ENCODE peak calls at places on chromosomes 7 and 10, in five cellular contexts. One of them, this sample, is unnamed.

GRCh38 chr10:50885097-50885859 is at the start of gene A1CF:
- DNase-seq in mucosa of descending colon: peak; percentile 72
- DNase-seq in psoas muscle: no peak
- DNase-seq in fibroblast of villous mesenchyme: no peak
- DNase-seq in coronary artery: no peak
- DNase-seq in this sample: no peak

GRCh38 chr7:5139998-5140397 is 50.0 kb upstream of the WIPI2 start:
- DNase-seq in mucosa of descending colon: peak; percentile 54
- DNase-seq in psoas muscle: no peak
- DNase-seq in fibroblast of villous mesenchyme: peak; percentile 29
- DNase-seq in coronary artery: no peak
- DNase-seq in this sample: peak; percentile 19

GRCh38 chr10:84523509-84523908 is 195.1 kb downstream of the CCSER2 start:
- DNase-seq in mucosa of descending colon: peak; percentile 21
- DNase-seq in psoas muscle: no peak
- DNase-seq in fibroblast of villous mesenchyme: no peak
- DNase-seq in coronary artery: no peak
- DNase-seq in this sample: peak; percentile 19

GRCh38 chr10:10786334-10787090 is 231.2 kb upstream of the CELF2 start:
- DNase-seq in mucosa of descending colon: no peak
- DNase-seq in psoas muscle: no peak
- DNase-seq in fibroblast of villous mesenchyme: peak; percentile 71
- DNase-seq in coronary artery: no peak
- DNase-seq in this sample: no peak

GRCh38 chr7:38700111-38700510 is 68.9 kb upstream of the AMPH start:
- DNase-seq in mucosa of descending colon: no peak
- DNase-seq in psoas muscle: no peak
- DNase-seq in fibroblast of villous mesenchyme: no peak
- DNase-seq in coronary artery: no peak
- DNase-seq in this sample: no peak

GRCh38 chr10:70331486-70332268 is 47.9 kb upstream of the NPFFR1 start:
- DNase-seq in mucosa of descending colon: peak; percentile 68
- DNase-seq in psoas muscle: peak; percentile 81
- DNase-seq in fibroblast of villous mesenchyme: peak; percentile 96
- DNase-seq in coronary artery: no peak
- DNase-seq in this sample: peak; percentile 77

GRCh38 chr7:138945806-138946205 is 35.4 kb downstream of the KIAA1549 start:
- DNase-seq in mucosa of descending colon: no peak
- DNase-seq in psoas muscle: no peak
- DNase-seq in fibroblast of villous mesenchyme: no peak
- DNase-seq in coronary artery: peak; percentile 4
- DNase-seq in this sample: no peak

GRCh38 chr7:97004931-97005763 is at the start of gene DLX6:
- DNase-seq in mucosa of descending colon: peak; percentile 37
- DNase-seq in psoas muscle: no peak
- DNase-seq in fibroblast of villous mesenchyme: peak; percentile 22
- DNase-seq in coronary artery: no peak
- DNase-seq in this sample: no peak

GRCh38 chr10:18312385-18313145 is 172.3 kb downstream of the CACNB2 start:
- DNase-seq in mucosa of descending colon: no peak
- DNase-seq in psoas muscle: no peak
- DNase-seq in fibroblast of villous mesenchyme: peak; percentile 32
- DNase-seq in coronary artery: no peak
- DNase-seq in this sample: peak; percentile 3

GRCh38 chr7:37982423-37982822 is 62.0 kb downstream of the EPDR1 start:
- DNase-seq in mucosa of descending colon: no peak
- DNase-seq in psoas muscle: no peak
- DNase-seq in fibroblast of villous mesenchyme: no peak
- DNase-seq in coronary artery: no peak
- DNase-seq in this sample: no peak

GRCh38 chr7:92246363-92247101 is 758 bp downstream of the ANKIB1 start:
- DNase-seq in mucosa of descending colon: peak; percentile 33
- DNase-seq in psoas muscle: no peak
- DNase-seq in fibroblast of villous mesenchyme: peak; percentile 36
- DNase-seq in coronary artery: peak; percentile 73
- DNase-seq in this sample: peak; percentile 22

GRCh38 chr7:116592041-116592355 is 67.2 kb downstream of the CAV1 start:
- DNase-seq in mucosa of descending colon: no peak
- DNase-seq in psoas muscle: no peak
- DNase-seq in fibroblast of villous mesenchyme: no peak
- DNase-seq in coronary artery: no peak
- DNase-seq in this sample: no peak

GRCh38 chr10:36256166-36256565 is 614.1 kb upstream of the FZD8 start:
- DNase-seq in mucosa of descending colon: no peak
- DNase-seq in psoas muscle: no peak
- DNase-seq in fibroblast of villous mesenchyme: peak; percentile 46
- DNase-seq in coronary artery: no peak
- DNase-seq in this sample: no peak

GRCh38 chr7:114534957-114535356 is 120.3 kb downstream of the FOXP2 start:
- DNase-seq in mucosa of descending colon: no peak
- DNase-seq in psoas muscle: no peak
- DNase-seq in fibroblast of villous mesenchyme: no peak
- DNase-seq in coronary artery: no peak
- DNase-seq in this sample: no peak

GRCh38 chr10:124033887-124034218 is 59.5 kb downstream of the CHST15 start:
- DNase-seq in mucosa of descending colon: no peak
- DNase-seq in psoas muscle: no peak
- DNase-seq in fibroblast of villous mesenchyme: no peak
- DNase-seq in coronary artery: no peak
- DNase-seq in this sample: no peak

GRCh38 chr7:10720042-10720441 is 253.6 kb upstream of the PHF14 start:
- DNase-seq in mucosa of descending colon: no peak
- DNase-seq in psoas muscle: no peak
- DNase-seq in fibroblast of villous mesenchyme: no peak
- DNase-seq in coronary artery: no peak
- DNase-seq in this sample: peak; percentile 6

GRCh38 chr10:124523886-124524285 is 62.3 kb downstream of the LHPP start:
- DNase-seq in mucosa of descending colon: no peak
- DNase-seq in psoas muscle: no peak
- DNase-seq in fibroblast of villous mesenchyme: peak; percentile 33
- DNase-seq in coronary artery: no peak
- DNase-seq in this sample: no peak

GRCh38 chr10:110176626-110177025 is 30.8 kb upstream of the MXI1 start:
- DNase-seq in mucosa of descending colon: no peak
- DNase-seq in psoas muscle: no peak
- DNase-seq in fibroblast of villous mesenchyme: no peak
- DNase-seq in coronary artery: no peak
- DNase-seq in this sample: no peak

GRCh38 chr7:104933433-104934074 is 80.5 kb upstream of the KMT2E start:
- DNase-seq in mucosa of descending colon: peak; percentile 92
- DNase-seq in psoas muscle: no peak
- DNase-seq in fibroblast of villous mesenchyme: no peak
- DNase-seq in coronary artery: no peak
- DNase-seq in this sample: no peak

GRCh38 chr7:130639391-130639790 is 29.2 kb downstream of the COPG2 start:
- DNase-seq in mucosa of descending colon: no peak
- DNase-seq in psoas muscle: no peak
- DNase-seq in fibroblast of villous mesenchyme: no peak
- DNase-seq in coronary artery: no peak
- DNase-seq in this sample: no peak

GRCh38 chr10:119111968-119112515 is 8.1 kb downstream of the DENND10 start:
- DNase-seq in mucosa of descending colon: no peak
- DNase-seq in psoas muscle: no peak
- DNase-seq in fibroblast of villous mesenchyme: peak; percentile 36
- DNase-seq in coronary artery: no peak
- DNase-seq in this sample: no peak

GRCh38 chr7:107643407-107643806 is 17.2 kb upstream of the SLC26A4 start:
- DNase-seq in mucosa of descending colon: no peak
- DNase-seq in psoas muscle: no peak
- DNase-seq in fibroblast of villous mesenchyme: peak; percentile 23
- DNase-seq in coronary artery: no peak
- DNase-seq in this sample: no peak

GRCh38 chr10:53771701-53772100 is 999.1 kb upstream of the MBL2 start:
- DNase-seq in mucosa of descending colon: no peak
- DNase-seq in psoas muscle: no peak
- DNase-seq in fibroblast of villous mesenchyme: no peak
- DNase-seq in coronary artery: no peak
- DNase-seq in this sample: no peak

GRCh38 chr7:28055161-28055544 is 125.4 kb downstream of the JAZF1 start:
- DNase-seq in mucosa of descending colon: no peak
- DNase-seq in psoas muscle: no peak
- DNase-seq in fibroblast of villous mesenchyme: peak; percentile 74
- DNase-seq in coronary artery: no peak
- DNase-seq in this sample: no peak

GRCh38 chr7:123797673-123798526 is 47.1 kb upstream of the HYAL4 start:
- DNase-seq in mucosa of descending colon: peak; percentile 38
- DNase-seq in psoas muscle: no peak
- DNase-seq in fibroblast of villous mesenchyme: peak; percentile 86
- DNase-seq in coronary artery: no peak
- DNase-seq in this sample: peak; percentile 10

GRCh38 chr7:128830231-128831177 is at the start of gene FLNC:
- DNase-seq in mucosa of descending colon: no peak
- DNase-seq in psoas muscle: peak; percentile 91
- DNase-seq in fibroblast of villous mesenchyme: peak; percentile 75
- DNase-seq in coronary artery: peak; percentile 85
- DNase-seq in this sample: no peak

GRCh38 chr10:17188644-17189172 is 12.8 kb downstream of the TRDMT1 start:
- DNase-seq in mucosa of descending colon: no peak
- DNase-seq in psoas muscle: no peak
- DNase-seq in fibroblast of villous mesenchyme: no peak
- DNase-seq in coronary artery: no peak
- DNase-seq in this sample: no peak
- H3K4me3 ChIP-seq in mucosa of descending colon: no peak overlapping the region
- H3K4me3 ChIP-seq in psoas muscle: no peak overlapping the region
- H3K4me3 ChIP-seq in fibroblast of villous mesenchyme: no peak overlapping the region
- H3K4me3 ChIP-seq in coronary artery: no peak overlapping the region
- H3K4me3 ChIP-seq in this sample: no peak overlapping the region

DNA sequence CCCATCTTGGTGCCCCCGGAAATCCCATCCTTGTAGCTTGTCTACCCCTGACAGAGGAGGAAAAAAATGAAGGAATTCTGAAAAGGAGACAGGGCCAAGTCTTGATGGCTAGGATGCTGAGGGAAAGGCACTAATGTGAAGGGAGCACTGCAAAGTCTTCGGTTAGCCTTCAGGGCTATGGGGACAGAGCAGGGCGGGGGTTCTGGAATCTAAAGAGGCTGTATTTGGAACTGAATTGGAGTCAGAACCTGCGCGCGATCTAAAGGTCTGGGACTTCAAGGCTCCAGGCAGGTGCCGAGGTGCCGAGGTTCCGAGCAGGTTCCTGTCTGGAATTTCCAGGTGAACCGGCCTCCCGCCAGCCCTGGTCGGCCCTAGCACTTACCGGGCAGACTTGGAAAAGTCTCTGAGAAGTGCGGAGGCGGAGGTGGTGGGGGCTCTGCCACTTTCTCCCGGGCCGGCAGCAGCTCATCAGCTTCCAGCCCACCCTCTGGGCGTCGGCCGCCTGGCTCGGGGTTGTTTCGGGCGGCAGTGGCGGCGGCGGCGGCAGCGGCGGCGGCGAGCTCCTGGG is 781 bp downstream of the GBX1 start:
- DNase-seq in mucosa of descending colon: no peak
- DNase-seq in psoas muscle: peak; percentile 43
- DNase-seq in fibroblast of villous mesenchyme: no peak
- DNase-seq in coronary artery: no peak
- DNase-seq in this sample: no peak
- H3K4me3 ChIP-seq in mucosa of descending colon: no peak overlapping the region
- H3K4me3 ChIP-seq in psoas muscle: peak overlapping the region; percentile 66
- H3K4me3 ChIP-seq in fibroblast of villous mesenchyme: no peak overlapping the region
- H3K4me3 ChIP-seq in coronary artery: peak overlapping the region; percentile 73
- H3K4me3 ChIP-seq in this sample: no peak overlapping the region

GRCh38 chr7:55570218-55570873 is 2.0 kb downstream of the VOPP1 start:
- DNase-seq in mucosa of descending colon: no peak
- DNase-seq in psoas muscle: no peak
- DNase-seq in fibroblast of villous mesenchyme: no peak
- DNase-seq in coronary artery: no peak
- DNase-seq in this sample: no peak
- H3K4me3 ChIP-seq in mucosa of descending colon: no peak overlapping the region
- H3K4me3 ChIP-seq in psoas muscle: peak overlapping the region; percentile 94
- H3K4me3 ChIP-seq in fibroblast of villous mesenchyme: peak overlapping the region; percentile 86
- H3K4me3 ChIP-seq in coronary artery: peak overlapping the region; percentile 84
- H3K4me3 ChIP-seq in this sample: no peak overlapping the region

GRCh38 chr10:7306147-7306546 is 104.7 kb downstream of the SFMBT2 start:
- DNase-seq in mucosa of descending colon: no peak
- DNase-seq in psoas muscle: no peak
- DNase-seq in fibroblast of villous mesenchyme: peak; percentile 15
- DNase-seq in coronary artery: no peak
- DNase-seq in this sample: no peak

GRCh38 chr10:7303067-7303629 is 107.7 kb downstream of the SFMBT2 start:
- DNase-seq in mucosa of descending colon: no peak
- DNase-seq in psoas muscle: no peak
- DNase-seq in fibroblast of villous mesenchyme: peak; percentile 28
- DNase-seq in coronary artery: no peak
- DNase-seq in this sample: no peak

GRCh38 chr10:7305053-7305452 is 105.8 kb downstream of the SFMBT2 start:
- DNase-seq in mucosa of descending colon: no peak
- DNase-seq in psoas muscle: no peak
- DNase-seq in fibroblast of villous mesenchyme: no peak
- DNase-seq in coronary artery: no peak
- DNase-seq in this sample: no peak

GRCh38 chr10:7302393-7303054 is 108.3 kb downstream of the SFMBT2 start:
- DNase-seq in mucosa of descending colon: no peak
- DNase-seq in psoas muscle: no peak
- DNase-seq in fibroblast of villous mesenchyme: peak; percentile 76
- DNase-seq in coronary artery: no peak
- DNase-seq in this sample: no peak

DNA sequence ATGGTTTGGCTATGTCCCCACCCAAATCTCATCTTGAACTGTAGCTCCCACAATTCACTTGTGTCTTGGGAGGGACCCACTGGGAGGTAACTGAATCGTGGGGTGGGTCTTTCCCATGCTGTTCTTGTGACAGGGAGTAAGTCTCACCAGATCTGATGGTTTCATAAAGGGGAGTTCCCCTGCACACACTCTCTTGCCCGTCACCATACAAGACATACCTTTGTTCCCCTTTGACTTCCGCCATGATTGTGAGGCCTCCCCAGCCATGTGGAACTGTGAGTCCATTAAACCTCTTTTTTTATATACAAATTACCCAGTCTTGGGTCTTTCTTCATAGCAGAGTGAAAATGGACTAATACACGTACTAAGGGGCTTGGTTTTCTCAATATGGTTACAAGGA is 106.7 kb downstream of the SFMBT2 start:
- DNase-seq in mucosa of descending colon: no peak
- DNase-seq in psoas muscle: no peak
- DNase-seq in fibroblast of villous mesenchyme: no peak
- DNase-seq in coronary artery: no peak
- DNase-seq in this sample: no peak
- H3K4me3 ChIP-seq in mucosa of descending colon: no peak overlapping the region
- H3K4me3 ChIP-seq in psoas muscle: no peak overlapping the region
- H3K4me3 ChIP-seq in fibroblast of villous mesenchyme: no peak overlapping the region
- H3K4me3 ChIP-seq in coronary artery: no peak overlapping the region
- H3K4me3 ChIP-seq in this sample: no peak overlapping the region

GRCh38 chr7:25893436-25893835 is 258.6 kb upstream of the NFE2L3 start:
- DNase-seq in mucosa of descending colon: no peak
- DNase-seq in psoas muscle: no peak
- DNase-seq in fibroblast of villous mesenchyme: no peak
- DNase-seq in coronary artery: no peak
- DNase-seq in this sample: no peak
- H3K4me3 ChIP-seq in mucosa of descending colon: no peak overlapping the region
- H3K4me3 ChIP-seq in psoas muscle: peak overlapping the region; percentile 68
- H3K4me3 ChIP-seq in fibroblast of villous mesenchyme: no peak overlapping the region
- H3K4me3 ChIP-seq in coronary artery: peak overlapping the region; percentile 62
- H3K4me3 ChIP-seq in this sample: no peak overlapping the region

GRCh38 chr10:44961231-44961571 is 1.6 kb downstream of the RASSF4 start:
- DNase-seq in mucosa of descending colon: no peak
- DNase-seq in psoas muscle: no peak
- DNase-seq in fibroblast of villous mesenchyme: no peak
- DNase-seq in coronary artery: peak; percentile 55
- DNase-seq in this sample: no peak
- H3K4me3 ChIP-seq in mucosa of descending colon: no peak overlapping the region
- H3K4me3 ChIP-seq in psoas muscle: peak overlapping the region; percentile 93
- H3K4me3 ChIP-seq in fibroblast of villous mesenchyme: no peak overlapping the region
- H3K4me3 ChIP-seq in coronary artery: peak overlapping the region; percentile 94
- H3K4me3 ChIP-seq in this sample: no peak overlapping the region

This sample was measured in Jurkat, Clone E6-1.